ENCODE peak calls at places on chromosomes 7 and 10, in six cellular contexts. J is spleen, B is HCT116, T is stomach, L is GM12892, U is transverse colon. Y is an unnamed sample.

GRCh38 chr7:3649250-3649649 is 348.2 kb downstream of the SDK1 start:
- DNase-seq in J (no peak), B (no peak), T (no peak), L (no peak), U (no peak), Y (no peak)

GRCh38 chr7:105985250-105985649 is 22.2 kb downstream of the CDHR3 start:
- DNase-seq in J (no peak), B (no peak), T (no peak), L (no peak), U (no peak), Y (no peak)

GRCh38 chr7:2520808-2521146 is 1.2 kb downstream of the LFNG start:
- DNase-seq in J (no peak), B (no peak), T (no peak), L (no peak), U (peak; percentile 62), Y (no peak)

GRCh38 chr7:47277321-47277781 is 304.6 kb downstream of the TNS3 start:
- DNase-seq in J (no peak), B (no peak), T (no peak), L (no peak), U (no peak), Y (no peak)

GRCh38 chr10:26474062-26474461 is 35.9 kb downstream of the APBB1IP start:
- DNase-seq in J (no peak), B (no peak), T (no peak), L (no peak), U (no peak), Y (no peak)

GRCh38 chr7:1192171-1192676 is 32.2 kb upstream of the ZFAND2A start:
- DNase-seq in J (no peak), B (no peak), T (no peak), L (no peak), U (no peak), Y (no peak)

GRCh38 chr7:116166167-116166566 is 44.2 kb upstream of the TES start:
- DNase-seq in J (no peak), B (no peak), T (no peak), L (no peak), U (no peak), Y (no peak)

GRCh38 chr10:17217661-17218306 is 10.3 kb upstream of the VIM start:
- DNase-seq in J (no peak), B (no peak), T (no peak), L (no peak), U (no peak), Y (no peak)

GRCh38 chr7:2016761-2017482 is 215.8 kb downstream of the MAD1L1 start:
- DNase-seq in J (peak; percentile 66), B (no peak), T (no peak), L (no peak), U (no peak), Y (peak; percentile 66)

GRCh38 chr7:151705744-151706567 is 171.0 kb downstream of the PRKAG2 start:
- DNase-seq in J (no peak), B (peak; percentile 56), T (no peak), L (no peak), U (peak; percentile 32), Y (no peak)

GRCh38 chr7:120445276-120445675 is 172.3 kb downstream of the KCND2 start:
- DNase-seq in J (no peak), B (no peak), T (no peak), L (no peak), U (no peak), Y (no peak)

GRCh38 chr10:50917486-50917885 is 32.1 kb upstream of the A1CF start:
- DNase-seq in J (no peak), B (no peak), T (no peak), L (no peak), U (no peak), Y (no peak)

GRCh38 chr10:54372164-54372563 is 428.9 kb downstream of the PCDH15 start:
- DNase-seq in J (no peak), B (no peak), T (no peak), L (no peak), U (no peak), Y (no peak)

GRCh38 chr7:47430422-47430821 is 151.5 kb downstream of the TNS3 start:
- DNase-seq in J (no peak), B (no peak), T (no peak), L (no peak), U (no peak), Y (no peak)

GRCh38 chr10:80411267-80411668 is 2.9 kb downstream of the PRXL2A start:
- DNase-seq in J (no peak), B (no peak), T (peak; percentile 43), L (no peak), U (peak; percentile 26), Y (no peak)

GRCh38 chr7:82247814-82248433 is 195.7 kb downstream of the CACNA2D1 start:
- DNase-seq in J (no peak), B (peak; percentile 8), T (no peak), L (no peak), U (no peak), Y (no peak)

GRCh38 chr10:697097-697875 is 7.8 kb upstream of the DIP2C start:
- DNase-seq in J (no peak), B (no peak), T (no peak), L (no peak), U (no peak), Y (no peak)

DNA sequence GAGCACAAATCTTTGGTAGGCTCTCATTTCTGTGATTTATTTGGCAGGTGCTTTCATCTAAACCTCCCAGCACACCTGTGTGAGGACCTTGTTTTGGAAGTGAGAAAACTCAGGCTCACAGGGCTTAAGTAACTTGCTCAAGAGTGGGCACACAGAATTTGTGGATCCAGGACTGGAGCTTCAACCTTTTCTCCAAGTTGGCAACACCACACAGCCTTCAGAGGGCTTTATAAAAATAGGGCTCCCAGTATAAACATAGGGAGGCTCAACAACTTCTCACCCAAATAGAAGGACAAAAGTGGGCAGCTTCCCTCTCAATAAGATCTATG is 182.2 kb upstream of the NEBL start:
- DNase-seq in J (no peak), B (no peak), T (no peak), L (no peak), U (no peak), Y (no peak)
- TF ChIP-seq POLR2A in J (no peak), B (no peak), T (no peak), L (no peak), U (no peak), Y (no peak)

DNA sequence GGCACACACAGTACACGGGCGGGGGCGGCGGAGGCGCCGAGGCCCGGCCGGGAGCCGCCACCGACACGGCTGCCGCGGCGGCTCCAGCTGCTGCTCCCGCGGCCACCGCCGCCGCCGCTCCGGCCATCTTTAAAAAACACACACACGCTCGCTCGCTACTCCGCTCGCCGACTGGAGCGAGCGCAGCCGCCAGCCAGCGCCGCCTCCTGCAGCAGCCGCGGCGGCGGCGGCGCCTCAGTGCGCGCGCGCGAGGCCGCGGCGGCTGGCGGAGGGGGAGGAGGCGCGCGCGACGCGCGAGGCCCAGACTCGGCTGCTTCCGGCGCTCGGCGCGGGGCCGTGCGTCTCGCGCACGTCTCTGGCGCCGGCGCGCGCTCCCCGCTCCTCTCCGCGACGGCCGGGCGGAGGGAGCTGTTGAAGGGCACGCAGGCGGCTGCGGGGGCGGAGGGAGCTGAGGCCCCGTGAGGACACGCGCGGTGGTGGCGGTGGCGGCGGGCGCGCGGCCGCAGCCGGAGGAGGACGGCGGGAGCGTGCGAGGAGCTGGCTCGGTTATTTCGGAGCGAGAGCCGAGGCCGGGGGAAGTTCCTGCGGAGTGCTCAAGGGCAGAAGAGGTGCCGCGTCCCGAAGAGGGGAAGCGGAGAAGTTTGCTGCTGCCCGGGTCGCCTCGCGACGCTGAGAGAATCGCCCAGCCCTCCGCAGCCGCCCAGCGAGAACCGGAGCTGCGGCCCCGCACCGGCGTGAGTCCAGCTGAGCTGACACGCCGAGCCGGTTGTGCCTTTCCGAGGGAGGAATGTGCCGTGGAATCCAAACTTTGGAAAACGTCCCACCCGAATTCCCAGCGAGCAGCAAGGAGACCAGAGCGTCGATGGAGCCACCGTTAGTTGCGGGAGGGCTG is at the start of gene KDM7A:
- DNase-seq in J (peak; percentile 99), B (peak; percentile 69), T (peak; percentile 92), L (peak; percentile 78), U (peak; percentile 90), Y (peak; percentile 92)
- TF ChIP-seq POLR2AphosphoS5 in J (peak; percentile 84), B (peak; percentile 74), T (peak; percentile 90), L (no peak), U (peak; percentile 85), Y (no peak)

DNA sequence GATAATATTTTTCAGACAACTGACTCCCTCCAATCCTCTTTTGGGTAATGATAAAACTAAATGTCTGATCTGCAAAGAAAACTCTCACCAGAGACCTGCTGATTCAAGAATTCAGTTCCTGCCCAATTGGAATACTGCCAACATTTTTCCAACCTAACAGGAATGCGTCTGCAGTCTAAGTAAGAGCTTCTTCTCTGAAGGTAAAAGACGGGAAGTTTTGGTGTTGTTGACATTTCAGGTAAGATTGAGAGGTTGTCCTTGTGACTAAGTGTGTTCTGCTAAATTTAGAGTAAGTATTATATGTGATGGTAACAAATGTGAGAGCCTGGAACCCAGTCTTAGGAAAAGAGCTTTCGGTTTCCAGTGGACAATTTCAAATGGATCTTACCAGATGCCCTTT is 17.6 kb downstream of the IFIT5 start:
- DNase-seq in J (no peak), B (no peak), T (no peak), L (no peak), U (no peak), Y (no peak)
- TF ChIP-seq POLR2A in J (no peak), B (no peak), T (no peak), L (no peak), U (no peak), Y (no peak)

GRCh38 chr7:111199643-111200042 is 108.7 kb downstream of the LRRN3 start:
- DNase-seq in J (no peak), B (no peak), T (no peak), L (no peak), U (no peak), Y (no peak)
- TF ChIP-seq POLR2AphosphoS5 in J (no peak), B (no peak), T (no peak), L (no peak), U (no peak), Y (no peak)

DNA sequence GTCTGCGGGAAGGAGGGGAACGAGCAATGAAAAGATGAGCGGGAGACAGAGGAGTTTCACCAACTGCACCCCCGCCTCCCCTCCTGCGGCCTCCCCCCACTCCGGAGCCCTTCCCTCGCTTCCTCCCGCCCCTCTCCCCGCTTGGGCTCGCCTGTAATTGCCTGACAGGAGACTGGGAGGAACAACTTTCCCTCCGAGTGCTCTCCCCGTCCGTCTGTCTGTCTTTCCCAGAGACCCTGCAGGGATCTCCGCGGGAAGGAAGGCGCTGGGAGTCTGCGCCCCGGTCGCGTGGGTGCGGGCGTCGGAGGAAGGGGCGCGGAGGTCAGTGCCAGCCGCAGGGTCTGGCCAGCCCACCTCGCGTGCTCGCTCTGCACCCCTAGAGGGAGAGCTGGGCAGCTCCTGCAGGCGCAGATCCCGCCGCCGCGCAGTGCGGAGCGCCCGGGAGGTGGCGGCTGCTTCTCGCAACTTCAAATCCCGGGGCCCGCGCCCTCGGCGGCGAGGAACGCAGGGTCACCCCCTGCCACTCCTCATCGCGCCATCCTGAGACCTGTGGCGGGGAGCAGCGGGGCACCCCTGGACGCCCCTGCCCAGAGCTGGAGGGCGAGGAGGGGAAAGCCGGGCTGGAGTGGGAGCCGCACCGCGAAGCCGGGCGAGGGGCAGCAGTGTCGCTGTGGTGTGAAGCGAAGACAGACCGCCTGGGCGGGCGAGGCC is 527 bp upstream of the NRP1 start:
- DNase-seq in J (peak; percentile 84), B (peak; percentile 24), T (peak; percentile 57), L (peak; percentile 27), U (peak; percentile 66), Y (peak; percentile 85)
- TF ChIP-seq POLR2A in J (peak; percentile 20), B (no peak), T (no peak), L (no peak), U (peak; percentile 18), Y (no peak)

GRCh38 chr10:99536400-99537254 is 3.9 kb downstream of the NKX2-3 start:
- DNase-seq in J (no peak), B (no peak), T (no peak), L (no peak), U (peak; percentile 28), Y (no peak)
- TF ChIP-seq POLR2AphosphoS5 in J (no peak), B (no peak), T (no peak), L (no peak), U (no peak), Y (no peak)